ENCODE peak calls at places on chromosomes 6 and 20, in five cellular contexts. L, W, S, D and O are unnamed samples.

GRCh38 chr6:46051962-46052361 is 36.3 kb upstream of the CLIC5 start:
- DNase-seq in S (no peak), L (no peak), D (no peak), W (no peak), O (no peak)

GRCh38 chr6:68891419-68891818 is 256.3 kb downstream of the ADGRB3 start:
- DNase-seq in W (no peak), D (no peak), L (no peak), S (no peak), O (no peak)

GRCh38 chr6:11766589-11767450 is 11.8 kb downstream of the ADTRP start:
- DNase-seq in W (peak), D (no peak), S (no peak), L (peak), O (no peak)

GRCh38 chr20:36574278-36575065 is 1.1 kb downstream of the TGIF2 start:
- DNase-seq in W (peak), D (peak), S (peak), L (peak), O (peak)

GRCh38 chr20:6051505-6051904 is 2.4 kb downstream of the LRRN4 start:
- DNase-seq in S (no peak), L (peak), D (no peak), W (peak), O (no peak)

GRCh38 chr20:34621383-34622367 is 55.2 kb downstream of the PIGU start:
- DNase-seq in S (no peak), D (no peak), W (peak), L (no peak), O (no peak)

GRCh38 chr6:7051780-7052440 is 55.9 kb upstream of the RREB1 start:
- DNase-seq in W (no peak), S (no peak), L (peak), D (peak), O (peak)

GRCh38 chr20:45860573-45861011 is 3.2 kb downstream of the ZSWIM3 start:
- DNase-seq in S (no peak), W (peak), D (no peak), L (no peak), O (no peak)

GRCh38 chr6:87237804-87238203 is 82.4 kb downstream of the ZNF292 start:
- DNase-seq in S (no peak), W (peak), D (no peak), L (peak), O (no peak)

GRCh38 chr20:53487453-53487852 is 106.2 kb downstream of the ZNF217 start:
- DNase-seq in D (no peak), W (no peak), S (no peak), L (no peak), O (no peak)

GRCh38 chr6:23086100-23086499 is 516.7 kb downstream of the HDGFL1 start:
- DNase-seq in S (no peak), D (no peak), W (no peak), L (no peak), O (no peak)

GRCh38 chr20:1002682-1003561 is 811 bp upstream of the RSPO4 start:
- DNase-seq in L (no peak), S (no peak), D (no peak), W (no peak), O (no peak)

GRCh38 chr6:151961809-151962208 is 154.3 kb downstream of the ESR1 start:
- DNase-seq in W (no peak), L (no peak), D (no peak), S (no peak), O (no peak)

GRCh38 chr6:89299451-89299850 is 15.6 kb downstream of the GABRR2 start:
- DNase-seq in W (peak), L (peak), S (no peak), D (peak), O (no peak)

GRCh38 chr20:59705651-59706101 is 101.3 kb downstream of the PHACTR3 start:
- DNase-seq in D (peak), W (no peak), L (no peak), S (no peak), O (no peak)

DNA sequence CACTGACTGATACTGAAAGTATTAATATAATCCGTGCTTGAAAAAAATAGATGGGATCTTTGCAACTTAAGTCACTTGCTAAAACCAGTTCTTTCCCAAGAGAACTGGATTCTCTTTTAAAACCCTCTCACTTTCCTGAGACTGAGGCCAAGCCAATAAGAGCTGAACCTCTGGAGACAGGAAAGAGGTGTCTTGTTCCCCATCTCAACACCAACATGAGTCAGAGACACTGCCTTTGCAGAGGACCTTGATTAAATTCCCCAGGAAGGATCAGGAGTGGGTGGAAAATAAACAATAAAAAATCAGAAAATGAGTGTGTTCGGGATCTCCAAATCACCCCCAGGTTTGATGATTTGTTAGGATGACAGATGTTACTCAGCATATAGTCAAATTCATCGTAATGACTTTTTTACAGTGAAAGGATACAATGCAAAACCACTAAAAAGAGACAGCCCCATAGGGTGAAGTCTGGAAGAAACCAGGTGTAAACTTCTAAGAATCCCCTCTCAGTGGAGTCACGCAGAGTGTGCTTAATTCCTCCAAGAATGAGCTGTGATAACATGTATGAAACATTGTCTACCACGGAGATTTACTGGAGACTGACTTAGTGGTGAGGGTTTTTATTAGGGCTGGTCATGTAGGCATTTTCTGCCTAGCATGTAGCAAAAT is 122.8 kb upstream of the BEND3 start:
- DNase-seq in S (no peak), L (no peak), W (peak), D (no peak), O (no peak)
- H3K4me2 ChIP-seq in S (no peak), L (no peak), W (no peak), D (no peak), O (no peak)

GRCh38 chr6:132931937-132932336 is 117.6 kb downstream of the RPS12 start:
- DNase-seq in D (no peak), L (no peak), W (peak), S (no peak), O (peak)

GRCh38 chr6:132932566-132932965 is 118.2 kb downstream of the RPS12 start:
- DNase-seq in L (no peak), D (no peak), W (no peak), S (no peak), O (no peak)

GRCh38 chr6:132933085-132933484 is 118.7 kb downstream of the RPS12 start:
- DNase-seq in S (no peak), D (no peak), L (no peak), W (no peak), O (peak)

GRCh38 chr6:132929141-132929540 is 114.8 kb downstream of the RPS12 start:
- DNase-seq in S (no peak), W (peak), L (no peak), D (no peak), O (no peak)

DNA sequence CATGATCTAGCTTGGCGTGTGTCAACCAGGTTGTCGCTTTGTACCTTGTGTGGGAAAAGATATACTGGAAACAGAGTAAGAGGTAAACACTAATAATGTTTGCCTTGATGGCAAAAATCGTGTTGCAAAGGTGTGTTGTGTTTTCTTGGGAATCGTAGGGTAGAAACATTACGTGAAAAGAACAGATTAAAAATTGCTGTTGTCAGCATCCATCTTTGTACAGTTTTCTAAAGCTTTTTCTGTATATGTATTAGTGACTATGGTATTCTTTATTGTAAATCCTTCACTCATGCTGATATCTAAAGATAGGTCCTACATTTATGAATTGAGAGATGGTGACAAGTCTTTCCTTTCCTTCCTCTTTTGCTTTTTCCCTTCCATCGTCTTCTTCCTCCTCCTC is 116.9 kb downstream of the RPS12 start:
- DNase-seq in L (no peak), S (no peak), W (no peak), D (no peak), O (no peak)
- H2BK15ac ChIP-seq in L (no peak), S (no peak), W (no peak), D (no peak), O (no peak)

GRCh38 chr20:25160457-25160856 is 35.1 kb upstream of the ENTPD6 start:
- DNase-seq in L (no peak), D (no peak), S (no peak), W (no peak), O (no peak)
- H3K4me2 ChIP-seq in L (no peak), D (no peak), S (no peak), W (no peak), O (no peak)

GRCh38 chr6:43910638-43911353 is 140.8 kb downstream of the VEGFA start:
- DNase-seq in L (peak), W (peak), D (no peak), S (no peak), O (no peak)
- H2BK15ac ChIP-seq in L (no peak), W (peak), D (no peak), S (peak), O (no peak)

GRCh38 chr6:49556429-49556837 is 6.0 kb downstream of the C6orf141 start:
- DNase-seq in S (no peak), L (peak), D (no peak), W (peak), O (no peak)
- H3K4me2 ChIP-seq in S (no peak), L (no peak), D (no peak), W (no peak), O (no peak)

GRCh38 chr6:56350857-56351256 is 103.5 kb upstream of the COL21A1 start:
- DNase-seq in D (no peak), L (no peak), S (no peak), W (no peak), O (no peak)
- H2BK15ac ChIP-seq in D (no peak), L (no peak), S (no peak), W (no peak), O (no peak)

DNA sequence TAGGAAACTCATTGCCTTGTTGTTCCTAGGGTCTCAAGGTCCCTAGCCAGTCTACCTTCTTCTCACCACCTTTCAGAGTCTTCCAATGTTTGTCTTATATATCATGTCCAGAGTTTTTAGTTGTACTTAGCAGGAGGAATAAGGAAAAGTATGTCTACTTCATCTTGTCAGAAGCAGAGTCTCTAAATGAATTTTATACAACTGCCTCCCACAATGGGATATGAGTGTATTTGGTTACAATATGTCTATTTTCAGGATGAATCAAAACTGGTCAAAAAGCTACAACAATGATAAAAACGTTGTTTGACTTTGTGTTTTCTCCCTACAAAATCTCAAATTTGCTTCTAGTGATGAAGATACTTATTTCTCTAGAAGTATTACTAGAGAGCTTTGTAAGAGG is 7.0 kb downstream of the GLO1 start:
- DNase-seq in D (no peak), S (no peak), W (no peak), L (no peak), O (no peak)
- H3K4me2 ChIP-seq in D (no peak), S (no peak), W (no peak), L (no peak), O (no peak)

DNA sequence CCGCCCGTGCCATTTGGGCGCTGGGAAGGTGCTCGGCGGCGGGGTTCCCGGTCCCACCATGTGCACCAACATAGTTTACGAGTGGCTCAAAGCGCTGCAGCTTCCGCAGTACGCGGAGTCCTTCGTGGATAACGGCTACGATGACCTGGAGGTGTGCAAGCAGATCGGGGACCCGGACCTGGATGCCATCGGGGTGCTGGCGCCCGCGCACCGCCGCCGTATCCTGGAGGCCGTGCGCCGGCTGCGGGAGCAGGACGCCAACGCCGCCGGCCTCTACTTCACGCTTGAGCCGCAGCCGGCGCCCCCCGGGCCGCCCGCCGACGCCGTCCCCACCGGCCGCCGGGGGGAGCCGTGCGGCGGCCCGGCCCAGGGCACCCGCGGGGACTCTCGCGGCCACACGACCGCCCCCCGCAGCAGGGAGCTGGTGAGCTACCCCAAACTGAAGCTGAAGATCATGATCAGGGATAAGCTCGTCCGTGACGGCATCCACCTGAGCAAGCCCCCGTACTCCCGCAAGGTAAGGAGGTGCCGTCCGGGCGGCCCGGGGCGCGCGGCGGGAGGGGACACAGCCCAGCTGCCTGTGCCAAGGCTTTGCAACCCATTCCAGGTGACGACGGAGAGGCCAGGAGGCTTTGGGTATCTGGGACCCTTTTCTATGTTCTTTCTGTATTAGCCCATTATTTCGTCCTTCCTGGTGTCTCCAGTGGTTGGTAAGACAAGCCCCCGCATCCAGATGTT is 550 bp downstream of the SAMD5 start:
- DNase-seq in D (no peak), W (no peak), S (peak), L (no peak), O (no peak)
- H2BK15ac ChIP-seq in D (no peak), W (no peak), S (no peak), L (no peak), O (no peak)

GRCh38 chr6:138645976-138646640 is 127.5 kb upstream of the CCDC28A start:
- DNase-seq in D (no peak), W (no peak), L (peak), S (no peak), O (no peak)
- H3K4me2 ChIP-seq in D (no peak), W (no peak), L (no peak), S (no peak), O (no peak)

GRCh38 chr6:32113386-32114352 is 4.5 kb upstream of the TNXB start:
- DNase-seq in D (peak), S (no peak), W (peak), L (peak), O (peak)

GRCh38 chr6:32117461-32117860 is 8.3 kb upstream of the TNXB start:
- DNase-seq in W (no peak), S (no peak), D (no peak), L (peak), O (no peak)

GRCh38 chr6:32114853-32115252 is 5.7 kb upstream of the TNXB start:
- DNase-seq in D (no peak), L (no peak), W (peak), S (no peak), O (no peak)

GRCh38 chr6:32116674-32117073 is 7.5 kb upstream of the TNXB start:
- DNase-seq in S (no peak), W (no peak), L (peak), D (no peak), O (no peak)

DNA sequence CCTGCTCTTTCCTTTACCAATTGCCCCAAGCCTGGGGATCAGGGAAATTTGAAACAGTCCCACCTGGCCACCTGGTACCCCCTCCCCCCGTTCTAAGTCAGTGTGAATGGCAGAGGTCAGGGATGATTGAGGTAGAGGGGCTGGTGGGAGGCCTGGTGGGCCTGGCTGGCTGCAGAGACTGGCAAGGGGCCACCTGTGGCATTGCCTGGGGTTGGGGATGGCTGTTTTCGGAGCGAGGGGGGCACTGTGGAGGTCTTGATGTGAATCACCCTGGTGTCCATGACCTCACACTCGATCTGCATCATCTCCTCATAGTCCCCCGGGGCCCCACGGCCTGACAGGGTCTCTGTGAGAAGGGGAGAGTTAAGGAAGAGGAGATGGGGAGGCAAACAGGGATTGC is 6.5 kb upstream of the TNXB start:
- DNase-seq in D (no peak), L (no peak), S (no peak), W (no peak), O (no peak)
- H2BK15ac ChIP-seq in D (no peak), L (no peak), S (no peak), W (peak), O (no peak)